ENCODE peak calls at places on chromosomes 2 and 18, in five cellular contexts. W is RPMI8226; V is NCI-H226; J is activated CD8-positive, alpha-beta memory T cell treated with anti-CD3 and anti-CD28 coated beads, Interleukin-2, amount 50 U/mL, for 48 hours; K is nucleus accumbens. O is an unnamed sample.

GRCh38 chr18:28041366-28041765 is 135.6 kb downstream of the CDH2 start:
- DNase-seq in J (no peak), W (peak; percentile 64), V (peak; percentile 64), K (no peak), O (no peak)

GRCh38 chr2:64837116-64837704 is 152.0 kb upstream of the SLC1A4 start:
- DNase-seq in K (no peak), W (no peak), J (no peak), V (peak; percentile 65), O (no peak)

GRCh38 chr2:230960026-230960425 is 35.0 kb upstream of the GPR55 start:
- DNase-seq in J (no peak), W (no peak), K (no peak), V (no peak), O (no peak)

GRCh38 chr2:217846321-217846743 is 156.5 kb downstream of the TNS1 start:
- DNase-seq in V (no peak), K (no peak), W (no peak), J (no peak), O (no peak)

GRCh38 chr2:44358498-44358897 is 2.8 kb downstream of the PREPL start:
- DNase-seq in K (no peak), W (peak; percentile 93), J (peak; percentile 62), V (peak; percentile 62), O (peak; percentile 31)

GRCh38 chr2:176106636-176107539 is at the start of gene HOXD11:
- DNase-seq in K (no peak), W (no peak), V (peak; percentile 17), J (peak; percentile 56), O (no peak)

GRCh38 chr2:97724073-97724410 is 10.7 kb downstream of the ZAP70 start:
- DNase-seq in K (no peak), J (no peak), V (no peak), W (no peak), O (no peak)

GRCh38 chr2:134683561-134684112 is 35.2 kb downstream of the TMEM163 start:
- DNase-seq in W (no peak), J (no peak), K (no peak), V (peak; percentile 70), O (no peak)

GRCh38 chr18:51137051-51137729 is 60.3 kb downstream of the MEX3C start:
- DNase-seq in V (no peak), J (no peak), K (no peak), W (no peak), O (no peak)

GRCh38 chr2:171963198-171963597 is 36.6 kb upstream of the METAP1D start:
- DNase-seq in K (no peak), V (no peak), W (no peak), J (no peak), O (no peak)

GRCh38 chr2:157827377-157827776 is 48.8 kb downstream of the ACVR1 start:
- DNase-seq in K (no peak), W (no peak), V (no peak), J (no peak), O (no peak)

GRCh38 chr2:239002960-239003932 is 155.4 kb downstream of the TWIST2 start:
- DNase-seq in W (no peak), J (no peak), K (no peak), V (no peak), O (no peak)

GRCh38 chr2:18834341-18834740 is 245.0 kb upstream of the NT5C1B start:
- DNase-seq in K (no peak), J (no peak), V (no peak), W (no peak), O (no peak)

GRCh38 chr2:156818944-156819343 is 382.8 kb downstream of the GPD2 start:
- DNase-seq in J (no peak), V (no peak), W (no peak), K (no peak), O (no peak)

GRCh38 chr2:46136481-46136880 is 160.7 kb upstream of the EPAS1 start:
- DNase-seq in V (peak; percentile 37), W (no peak), K (no peak), J (no peak), O (no peak)

GRCh38 chr2:186422226-186422625 is 63.8 kb upstream of the ZC3H15 start:
- DNase-seq in J (no peak), W (no peak), V (peak; percentile 71), K (no peak), O (no peak)

GRCh38 chr2:47379384-47379783 is 23.6 kb upstream of the MSH2 start:
- DNase-seq in W (no peak), V (no peak), J (no peak), K (no peak), O (no peak)

GRCh38 chr18:63186520-63186919 is 133.0 kb downstream of the BCL2 start:
- DNase-seq in V (no peak), J (no peak), W (no peak), K (no peak), O (no peak)

GRCh38 chr18:26655614-26656400 is 107.5 kb upstream of the KCTD1 start:
- DNase-seq in K (peak; percentile 20), W (peak; percentile 13), V (peak; percentile 58), J (no peak), O (peak; percentile 53)

GRCh38 chr2:43050866-43051265 is 175.5 kb downstream of the ZFP36L2 start:
- DNase-seq in V (no peak), W (no peak), K (no peak), J (no peak), O (no peak)

GRCh38 chr2:88342749-88343148 is 109.7 kb downstream of the FOXI3 start:
- DNase-seq in V (no peak), W (peak; percentile 32), J (no peak), K (no peak), O (no peak)

GRCh38 chr2:149115781-149116180 is 77.3 kb downstream of the LYPD6B start:
- DNase-seq in K (no peak), V (no peak), J (no peak), W (no peak), O (no peak)

O was measured in amygdala.